ENCODE peak calls at places on chromosomes 16 and 17, in seven cellular contexts. J is H1, D is IMR-90, H is mesendoderm, P is trophoblast cell, K is neuronal stem cell, N is H9. X is an unnamed sample.

GRCh38 chr16:3597676-3598075 is 13.7 kb downstream of the SLX4 start:
- DNase-seq in J (no peak), P (no peak), N (no peak), H (no peak), K (no peak), D (no peak), X (no peak)

GRCh38 chr17:52025231-52025630 is 133.3 kb downstream of the CA10 start:
- DNase-seq in D (no peak), N (no peak), J (no peak), P (no peak), K (no peak), H (no peak), X (peak; percentile 2)

GRCh38 chr17:17036520-17036998 is 5.7 kb upstream of the MPRIP start:
- DNase-seq in P (peak; percentile 80), K (no peak), H (no peak), N (no peak), J (no peak), D (no peak), X (no peak)

GRCh38 chr16:14101415-14101814 is 30.3 kb downstream of the MRTFB start:
- DNase-seq in D (no peak), P (no peak), N (no peak), H (no peak), K (no peak), J (no peak), X (no peak)

GRCh38 chr16:25523183-25523582 is 168.6 kb upstream of the HS3ST4 start:
- DNase-seq in D (no peak), N (peak; percentile 63), P (no peak), J (no peak), K (no peak), H (peak; percentile 0), X (no peak)

GRCh38 chr16:85227924-85228462 is 115.7 kb upstream of the CIBAR2 start:
- DNase-seq in H (peak; percentile 83), J (no peak), P (no peak), D (peak; percentile 76), N (no peak), K (no peak), X (peak; percentile 90)

GRCh38 chr17:77177002-77177401 is 36.2 kb downstream of the SEC14L1 start:
- DNase-seq in D (no peak), N (no peak), K (no peak), J (no peak), P (peak; percentile 46), H (no peak), X (no peak)

GRCh38 chr17:2703181-2703580 is 8.4 kb downstream of the CLUH start:
- DNase-seq in K (no peak), D (no peak), P (no peak), H (no peak), J (no peak), N (no peak), X (no peak)

GRCh38 chr16:85279402-85279801 is 167.1 kb upstream of the CIBAR2 start:
- DNase-seq in K (no peak), J (no peak), H (no peak), D (no peak), N (no peak), P (no peak), X (no peak)

GRCh38 chr16:76518791-76519190 is 241.6 kb downstream of the CNTNAP4 start:
- DNase-seq in H (peak; percentile 76), K (no peak), D (no peak), P (no peak), N (peak; percentile 42), J (no peak), X (no peak)

GRCh38 chr17:59707182-59707970 is at the start of the genes PTRH2 and VMP1:
- DNase-seq in D (peak; percentile 100), J (peak; percentile 98), N (peak; percentile 100), P (peak; percentile 100), H (peak; percentile 100), K (peak; percentile 99), X (peak; percentile 100)

GRCh38 chr17:15123593-15124590 is 141.2 kb downstream of the PMP22 start:
- DNase-seq in H (peak; percentile 87), J (no peak), K (no peak), P (peak; percentile 26), N (no peak), D (peak; percentile 76), X (peak; percentile 42)

GRCh38 chr17:34665150-34665802 is 85.9 kb downstream of the TMEM132E start:
- DNase-seq in D (no peak), J (no peak), K (no peak), P (no peak), N (peak; percentile 55), H (peak; percentile 14), X (no peak)

GRCh38 chr17:67559381-67559966 is 158.3 kb upstream of the NOL11 start:
- DNase-seq in N (peak; percentile 69), K (no peak), P (no peak), D (no peak), H (peak; percentile 54), J (no peak), X (no peak)

GRCh38 chr17:17044846-17045561 is 2.7 kb downstream of the MPRIP start:
- DNase-seq in N (peak; percentile 61), J (no peak), K (no peak), D (peak; percentile 79), H (peak; percentile 80), P (peak; percentile 31), X (peak; percentile 92)

GRCh38 chr16:81703177-81704155 is 75.6 kb upstream of the PLCG2 start:
- DNase-seq in P (peak; percentile 79), N (no peak), H (no peak), K (no peak), J (no peak), D (peak; percentile 91), X (peak; percentile 95)

GRCh38 chr16:5025171-5025632 is 8.5 kb downstream of the NAGPA start:
- DNase-seq in N (peak; percentile 85), H (peak; percentile 75), D (no peak), J (peak; percentile 39), K (peak; percentile 46), P (no peak), X (no peak)

GRCh38 chr17:50767446-50767845 is at the start of gene ANKRD40CL:
- DNase-seq in K (no peak), N (peak; percentile 21), J (no peak), H (no peak), D (no peak), P (no peak), X (no peak)

GRCh38 chr16:64947651-64948050 is 174.2 kb downstream of the CDH11 start:
- DNase-seq in H (no peak), P (no peak), N (no peak), D (no peak), J (no peak), K (no peak), X (no peak)

GRCh38 chr17:65287040-65287439 is 149.9 kb downstream of the RGS9 start:
- DNase-seq in H (peak; percentile 77), D (peak; percentile 43), K (no peak), P (peak; percentile 49), J (no peak), N (peak; percentile 29), X (peak; percentile 11)

GRCh38 chr16:69726313-69727060 is at the start of gene NQO1:
- DNase-seq in N (peak; percentile 99), H (peak; percentile 99), D (peak; percentile 97), J (peak; percentile 90), K (peak; percentile 83), P (peak; percentile 80), X (peak; percentile 99)
- H3K4ac ChIP-seq in N (no peak within 1 kb of the TSS), H (peak within 1 kb of the TSS; percentile 97), D (peak within 1 kb of the TSS; percentile 100), J (peak within 1 kb of the TSS; percentile 89), K (no peak within 1 kb of the TSS), P (peak within 1 kb of the TSS; percentile 72), X (peak within 1 kb of the TSS; percentile 59)

GRCh38 chr17:83195330-83196087 is 116.1 kb downstream of the METRNL start:
- DNase-seq in N (no peak), H (no peak), P (no peak), K (no peak), D (no peak), J (no peak), X (no peak)

GRCh38 chr17:83194189-83194565 is 114.8 kb downstream of the METRNL start:
- DNase-seq in H (no peak), K (no peak), N (no peak), D (no peak), J (no peak), P (no peak), X (no peak)

GRCh38 chr17:83194761-83195329 is 115.4 kb downstream of the METRNL start:
- DNase-seq in D (no peak), H (no peak), K (no peak), P (no peak), J (no peak), N (no peak), X (no peak)

GRCh38 chr17:83192161-83192788 is 112.9 kb downstream of the METRNL start:
- DNase-seq in K (no peak), N (no peak), D (peak; percentile 50), H (no peak), P (no peak), J (no peak), X (peak; percentile 5)

DNA sequence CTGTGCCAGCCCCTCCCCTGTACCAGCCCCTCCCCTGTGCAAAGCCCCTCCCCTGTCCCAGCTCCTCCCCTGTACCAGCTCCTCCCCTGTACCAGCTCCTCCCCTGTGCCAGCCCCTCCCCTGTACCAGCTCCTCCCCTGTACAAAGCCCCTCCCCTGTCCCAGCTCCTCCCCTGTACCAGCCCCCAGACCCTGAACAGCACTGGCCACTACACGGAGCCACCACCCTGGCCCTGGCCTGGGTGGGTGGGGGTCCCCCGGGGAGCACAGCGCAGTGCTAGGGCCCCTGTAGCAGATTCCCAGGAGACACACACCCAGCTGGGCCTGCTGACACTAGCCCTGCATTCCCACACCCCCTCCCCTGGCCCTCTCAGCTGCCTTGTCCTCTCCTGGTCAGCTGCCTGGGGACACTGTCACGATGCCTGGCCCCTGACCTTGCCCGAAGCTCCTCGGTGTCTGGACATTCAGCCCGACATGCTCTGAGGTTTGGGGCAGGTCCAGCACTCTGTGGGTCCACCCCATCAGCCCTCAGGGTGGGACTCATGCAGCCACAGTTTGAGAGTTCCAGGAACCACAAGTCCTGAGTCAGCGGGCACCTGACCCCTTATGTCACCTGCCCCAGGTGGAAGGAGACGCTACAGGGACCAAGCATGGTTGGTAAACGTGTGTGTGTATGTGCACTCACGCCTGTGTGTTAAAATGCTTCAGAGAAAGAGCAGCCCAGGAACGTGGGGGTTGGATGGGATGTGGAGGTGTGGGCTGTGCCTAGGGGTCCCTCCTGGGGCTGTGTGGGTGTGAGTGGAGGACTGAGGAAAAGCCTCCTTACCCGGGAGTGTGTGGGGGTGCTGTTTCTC is 114.2 kb downstream of the METRNL start:
- DNase-seq in J (no peak), D (no peak), H (no peak), N (no peak), P (no peak), K (no peak), X (no peak)
- H3K4ac ChIP-seq in J (no peak overlapping the region), D (no peak overlapping the region), H (no peak overlapping the region), N (no peak overlapping the region), P (no peak overlapping the region), K (no peak overlapping the region), X (no peak overlapping the region)

DNA sequence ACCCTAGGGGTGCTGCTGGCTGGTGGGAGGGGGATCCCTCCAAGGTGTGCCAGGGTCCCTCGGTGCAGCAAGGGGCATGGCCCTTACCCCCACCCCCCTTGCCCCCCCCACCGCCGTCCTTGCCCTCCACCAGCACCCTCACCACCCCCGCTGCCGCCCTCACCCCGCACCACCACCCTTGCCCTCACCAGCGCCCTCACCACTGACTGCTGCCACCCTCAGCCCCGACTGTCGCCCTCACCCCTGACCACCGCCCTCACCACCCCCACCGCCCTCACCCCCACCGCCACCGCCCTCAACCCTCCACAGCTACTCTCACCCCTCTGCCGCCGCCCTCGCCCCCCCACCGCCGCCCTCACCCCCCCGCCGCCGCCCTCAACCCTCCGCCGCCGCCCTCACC is 23.1 kb upstream of the ACSF3 start:
- DNase-seq in N (no peak), D (no peak), J (no peak), K (no peak), P (no peak), H (no peak), X (no peak)
- H3K4ac ChIP-seq in N (no peak overlapping the region), D (no peak overlapping the region), J (no peak overlapping the region), K (no peak overlapping the region), P (no peak overlapping the region), H (no peak overlapping the region), X (no peak overlapping the region)

GRCh38 chr16:67026570-67026969 is 2.4 kb upstream of the CBFB start:
- DNase-seq in H (no peak), N (no peak), D (no peak), P (no peak), J (no peak), K (no peak), X (no peak)
- H3K4ac ChIP-seq in H (no peak overlapping the region), N (no peak overlapping the region), D (no peak overlapping the region), P (no peak overlapping the region), J (no peak overlapping the region), K (no peak overlapping the region), X (no peak overlapping the region)